ENCODE peak calls at places on chromosomes 12 and 14, in ten cellular contexts. One of them, this sample, is unnamed.

GRCh38 chr14:93115069-93115919 is 431 bp downstream of the ITPK1 start:
- DNase-seq in dorsolateral prefrontal cortex: peak
- DNase-seq in pancreas: peak
- DNase-seq in ovary: peak
- DNase-seq in mammary epithelial cell: peak
- DNase-seq in fibroblast of the aortic adventitia: peak
- DNase-seq in choroid plexus epithelial cell: peak
- DNase-seq in SK-N-SH: peak
- DNase-seq in coronary artery: peak
- DNase-seq in cardiac fibroblast: peak
- DNase-seq in this sample: peak

GRCh38 chr12:65319680-65320193 is 41.3 kb downstream of the MSRB3 start:
- DNase-seq in dorsolateral prefrontal cortex: no peak
- DNase-seq in pancreas: no peak
- DNase-seq in cardiac fibroblast: no peak
- DNase-seq in coronary artery: no peak
- DNase-seq in choroid plexus epithelial cell: no peak
- DNase-seq in SK-N-SH: no peak
- DNase-seq in mammary epithelial cell: no peak
- DNase-seq in fibroblast of the aortic adventitia: no peak
- DNase-seq in ovary: no peak
- DNase-seq in this sample: no peak

GRCh38 chr14:93959239-93960107 is 16.9 kb downstream of the ASB2 start:
- DNase-seq in coronary artery: no peak
- DNase-seq in dorsolateral prefrontal cortex: no peak
- DNase-seq in fibroblast of the aortic adventitia: peak
- DNase-seq in pancreas: peak
- DNase-seq in ovary: no peak
- DNase-seq in cardiac fibroblast: peak
- DNase-seq in mammary epithelial cell: peak
- DNase-seq in choroid plexus epithelial cell: peak
- DNase-seq in SK-N-SH: no peak
- DNase-seq in this sample: peak

GRCh38 chr14:93476305-93476704 is 45.6 kb downstream of the UNC79 start:
- DNase-seq in SK-N-SH: no peak
- DNase-seq in mammary epithelial cell: no peak
- DNase-seq in fibroblast of the aortic adventitia: no peak
- DNase-seq in dorsolateral prefrontal cortex: no peak
- DNase-seq in choroid plexus epithelial cell: no peak
- DNase-seq in ovary: no peak
- DNase-seq in cardiac fibroblast: no peak
- DNase-seq in coronary artery: no peak
- DNase-seq in pancreas: no peak
- DNase-seq in this sample: no peak

GRCh38 chr12:64042901-64043300 is 179.2 kb downstream of the KICS2 start:
- DNase-seq in mammary epithelial cell: no peak
- DNase-seq in pancreas: no peak
- DNase-seq in dorsolateral prefrontal cortex: no peak
- DNase-seq in ovary: no peak
- DNase-seq in cardiac fibroblast: peak
- DNase-seq in SK-N-SH: no peak
- DNase-seq in choroid plexus epithelial cell: peak
- DNase-seq in fibroblast of the aortic adventitia: peak
- DNase-seq in coronary artery: no peak
- DNase-seq in this sample: no peak

GRCh38 chr14:103699901-103700752 is 15.1 kb downstream of the XRCC3 start:
- DNase-seq in ovary: no peak
- DNase-seq in pancreas: no peak
- DNase-seq in SK-N-SH: no peak
- DNase-seq in dorsolateral prefrontal cortex: peak
- DNase-seq in coronary artery: no peak
- DNase-seq in mammary epithelial cell: no peak
- DNase-seq in cardiac fibroblast: no peak
- DNase-seq in choroid plexus epithelial cell: no peak
- DNase-seq in fibroblast of the aortic adventitia: no peak
- DNase-seq in this sample: no peak

GRCh38 chr12:4287325-4288290 is 14.0 kb downstream of the CCND2 start:
- DNase-seq in coronary artery: no peak
- DNase-seq in fibroblast of the aortic adventitia: no peak
- DNase-seq in cardiac fibroblast: peak
- DNase-seq in ovary: no peak
- DNase-seq in pancreas: no peak
- DNase-seq in SK-N-SH: no peak
- DNase-seq in mammary epithelial cell: peak
- DNase-seq in choroid plexus epithelial cell: no peak
- DNase-seq in dorsolateral prefrontal cortex: no peak
- DNase-seq in this sample: no peak

GRCh38 chr12:59928416-59928815 is 332.6 kb downstream of the SLC16A7 start:
- DNase-seq in dorsolateral prefrontal cortex: no peak
- DNase-seq in mammary epithelial cell: peak
- DNase-seq in SK-N-SH: no peak
- DNase-seq in choroid plexus epithelial cell: no peak
- DNase-seq in cardiac fibroblast: peak
- DNase-seq in ovary: no peak
- DNase-seq in pancreas: peak
- DNase-seq in coronary artery: no peak
- DNase-seq in fibroblast of the aortic adventitia: no peak
- DNase-seq in this sample: no peak

GRCh38 chr12:123942277-123942653 is 30.4 kb downstream of the CCDC92 start:
- DNase-seq in dorsolateral prefrontal cortex: peak
- DNase-seq in mammary epithelial cell: peak
- DNase-seq in ovary: no peak
- DNase-seq in cardiac fibroblast: peak
- DNase-seq in pancreas: no peak
- DNase-seq in fibroblast of the aortic adventitia: peak
- DNase-seq in choroid plexus epithelial cell: peak
- DNase-seq in coronary artery: no peak
- DNase-seq in SK-N-SH: no peak
- DNase-seq in this sample: no peak

GRCh38 chr12:6165418-6165817 is 34.8 kb upstream of the CD9 start:
- DNase-seq in mammary epithelial cell: no peak
- DNase-seq in choroid plexus epithelial cell: peak
- DNase-seq in coronary artery: no peak
- DNase-seq in dorsolateral prefrontal cortex: no peak
- DNase-seq in cardiac fibroblast: no peak
- DNase-seq in ovary: no peak
- DNase-seq in fibroblast of the aortic adventitia: peak
- DNase-seq in SK-N-SH: no peak
- DNase-seq in pancreas: no peak
- DNase-seq in this sample: no peak

GRCh38 chr14:92409069-92409468 is 86.1 kb downstream of the SLC24A4 start:
- DNase-seq in dorsolateral prefrontal cortex: no peak
- DNase-seq in mammary epithelial cell: no peak
- DNase-seq in cardiac fibroblast: peak
- DNase-seq in ovary: no peak
- DNase-seq in pancreas: no peak
- DNase-seq in SK-N-SH: no peak
- DNase-seq in fibroblast of the aortic adventitia: peak
- DNase-seq in choroid plexus epithelial cell: no peak
- DNase-seq in coronary artery: no peak
- DNase-seq in this sample: no peak

GRCh38 chr14:20934148-20934762 is 21.0 kb upstream of the RNASE2 start:
- DNase-seq in fibroblast of the aortic adventitia: peak
- DNase-seq in pancreas: no peak
- DNase-seq in dorsolateral prefrontal cortex: no peak
- DNase-seq in coronary artery: no peak
- DNase-seq in choroid plexus epithelial cell: peak
- DNase-seq in ovary: no peak
- DNase-seq in mammary epithelial cell: no peak
- DNase-seq in cardiac fibroblast: peak
- DNase-seq in SK-N-SH: peak
- DNase-seq in this sample: peak

GRCh38 chr12:107349839-107350238 is 256.5 kb upstream of the CRY1 start:
- DNase-seq in dorsolateral prefrontal cortex: no peak
- DNase-seq in pancreas: no peak
- DNase-seq in choroid plexus epithelial cell: no peak
- DNase-seq in SK-N-SH: no peak
- DNase-seq in fibroblast of the aortic adventitia: no peak
- DNase-seq in mammary epithelial cell: no peak
- DNase-seq in coronary artery: no peak
- DNase-seq in ovary: no peak
- DNase-seq in cardiac fibroblast: no peak
- DNase-seq in this sample: no peak

GRCh38 chr12:101967506-101967905 is 90.1 kb downstream of the DRAM1 start:
- DNase-seq in coronary artery: no peak
- DNase-seq in cardiac fibroblast: no peak
- DNase-seq in SK-N-SH: no peak
- DNase-seq in dorsolateral prefrontal cortex: no peak
- DNase-seq in pancreas: no peak
- DNase-seq in mammary epithelial cell: no peak
- DNase-seq in fibroblast of the aortic adventitia: no peak
- DNase-seq in ovary: no peak
- DNase-seq in choroid plexus epithelial cell: no peak
- DNase-seq in this sample: no peak

GRCh38 chr14:59919582-59920377 is at the start of gene LRRC9:
- DNase-seq in mammary epithelial cell: no peak
- DNase-seq in choroid plexus epithelial cell: peak
- DNase-seq in pancreas: peak
- DNase-seq in dorsolateral prefrontal cortex: peak
- DNase-seq in SK-N-SH: peak
- DNase-seq in ovary: peak
- DNase-seq in fibroblast of the aortic adventitia: no peak
- DNase-seq in coronary artery: no peak
- DNase-seq in cardiac fibroblast: peak
- DNase-seq in this sample: peak
- H3K4me3 ChIP-seq in mammary epithelial cell: peak
- H3K4me3 ChIP-seq in choroid plexus epithelial cell: peak
- H3K4me3 ChIP-seq in pancreas: peak
- H3K4me3 ChIP-seq in dorsolateral prefrontal cortex: peak
- H3K4me3 ChIP-seq in SK-N-SH: peak
- H3K4me3 ChIP-seq in ovary: peak
- H3K4me3 ChIP-seq in fibroblast of the aortic adventitia: peak
- H3K4me3 ChIP-seq in coronary artery: peak
- H3K4me3 ChIP-seq in cardiac fibroblast: peak
- H3K4me3 ChIP-seq in this sample: peak

GRCh38 chr14:63091394-63091996 is 46.2 kb upstream of the KCNH5 start:
- DNase-seq in SK-N-SH: no peak
- DNase-seq in mammary epithelial cell: no peak
- DNase-seq in pancreas: no peak
- DNase-seq in ovary: no peak
- DNase-seq in coronary artery: no peak
- DNase-seq in choroid plexus epithelial cell: no peak
- DNase-seq in dorsolateral prefrontal cortex: no peak
- DNase-seq in cardiac fibroblast: no peak
- DNase-seq in fibroblast of the aortic adventitia: no peak
- DNase-seq in this sample: no peak
- H3K4me3 ChIP-seq in SK-N-SH: no peak
- H3K4me3 ChIP-seq in mammary epithelial cell: no peak
- H3K4me3 ChIP-seq in pancreas: no peak
- H3K4me3 ChIP-seq in ovary: no peak
- H3K4me3 ChIP-seq in coronary artery: no peak
- H3K4me3 ChIP-seq in choroid plexus epithelial cell: no peak
- H3K4me3 ChIP-seq in dorsolateral prefrontal cortex: no peak
- H3K4me3 ChIP-seq in cardiac fibroblast: no peak
- H3K4me3 ChIP-seq in fibroblast of the aortic adventitia: no peak
- H3K4me3 ChIP-seq in this sample: no peak

DNA sequence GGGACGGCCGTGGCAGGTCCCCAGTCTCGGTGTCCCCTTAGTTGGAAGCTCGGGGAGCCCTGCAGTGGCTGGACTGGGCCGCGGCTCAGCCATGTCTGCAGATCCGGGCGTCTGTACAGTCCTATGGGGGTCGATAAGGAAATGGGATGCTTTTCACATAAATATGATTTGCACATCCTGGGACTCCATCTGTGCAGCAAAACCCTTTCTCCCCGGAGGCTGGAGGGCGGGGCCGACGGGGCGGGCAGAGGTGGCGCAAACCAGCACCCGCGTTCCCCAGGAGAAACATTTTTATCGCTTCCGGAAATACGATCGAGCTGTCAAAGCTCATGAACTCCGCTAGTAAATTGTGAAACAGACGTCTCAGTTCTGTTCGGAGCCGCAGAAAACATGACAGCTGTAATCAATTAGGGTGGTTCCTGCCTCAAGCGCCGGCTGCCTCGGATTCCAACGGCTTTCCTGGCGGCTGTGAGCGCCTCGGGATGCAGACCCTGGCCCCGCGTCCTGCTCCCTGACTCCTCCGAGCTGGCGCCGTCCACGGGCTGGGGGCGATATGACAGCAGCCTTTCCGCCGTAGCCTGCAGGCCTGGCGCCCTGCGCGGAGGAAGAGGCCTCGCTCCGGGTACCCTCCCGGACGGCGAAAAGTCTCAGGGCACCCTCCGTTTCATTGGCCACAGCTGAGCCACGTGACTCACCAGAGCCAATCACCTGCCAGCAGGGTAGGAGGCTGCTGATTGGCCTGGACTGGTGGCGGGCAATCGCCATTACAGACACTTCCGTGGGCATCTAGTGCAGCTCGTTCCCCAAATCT is 23.0 kb downstream of the DIO3 start:
- DNase-seq in mammary epithelial cell: no peak
- DNase-seq in fibroblast of the aortic adventitia: peak
- DNase-seq in SK-N-SH: peak
- DNase-seq in coronary artery: no peak
- DNase-seq in cardiac fibroblast: no peak
- DNase-seq in choroid plexus epithelial cell: peak
- DNase-seq in dorsolateral prefrontal cortex: peak
- DNase-seq in pancreas: no peak
- DNase-seq in ovary: peak
- DNase-seq in this sample: peak
- H3K4me3 ChIP-seq in mammary epithelial cell: no peak
- H3K4me3 ChIP-seq in fibroblast of the aortic adventitia: no peak
- H3K4me3 ChIP-seq in SK-N-SH: no peak
- H3K4me3 ChIP-seq in coronary artery: peak
- H3K4me3 ChIP-seq in cardiac fibroblast: peak
- H3K4me3 ChIP-seq in choroid plexus epithelial cell: peak
- H3K4me3 ChIP-seq in dorsolateral prefrontal cortex: no peak
- H3K4me3 ChIP-seq in pancreas: no peak
- H3K4me3 ChIP-seq in ovary: no peak
- H3K4me3 ChIP-seq in this sample: no peak

GRCh38 chr12:10126401-10126800 is 3.6 kb downstream of the CLEC7A start:
- DNase-seq in cardiac fibroblast: no peak
- DNase-seq in ovary: no peak
- DNase-seq in coronary artery: no peak
- DNase-seq in dorsolateral prefrontal cortex: no peak
- DNase-seq in choroid plexus epithelial cell: no peak
- DNase-seq in mammary epithelial cell: no peak
- DNase-seq in pancreas: no peak
- DNase-seq in SK-N-SH: no peak
- DNase-seq in fibroblast of the aortic adventitia: no peak
- DNase-seq in this sample: no peak

GRCh38 chr12:10132971-10133370 is 3.0 kb upstream of the CLEC7A start:
- DNase-seq in fibroblast of the aortic adventitia: no peak
- DNase-seq in pancreas: no peak
- DNase-seq in dorsolateral prefrontal cortex: no peak
- DNase-seq in coronary artery: no peak
- DNase-seq in ovary: no peak
- DNase-seq in SK-N-SH: no peak
- DNase-seq in mammary epithelial cell: no peak
- DNase-seq in cardiac fibroblast: no peak
- DNase-seq in choroid plexus epithelial cell: no peak
- DNase-seq in this sample: no peak

GRCh38 chr12:10128687-10129086 is 1.3 kb downstream of the CLEC7A start:
- DNase-seq in mammary epithelial cell: no peak
- DNase-seq in cardiac fibroblast: no peak
- DNase-seq in SK-N-SH: no peak
- DNase-seq in coronary artery: no peak
- DNase-seq in ovary: no peak
- DNase-seq in fibroblast of the aortic adventitia: no peak
- DNase-seq in choroid plexus epithelial cell: peak
- DNase-seq in pancreas: no peak
- DNase-seq in dorsolateral prefrontal cortex: no peak
- DNase-seq in this sample: no peak

GRCh38 chr12:10131101-10131632 is 1.2 kb upstream of the CLEC7A start:
- DNase-seq in choroid plexus epithelial cell: no peak
- DNase-seq in SK-N-SH: no peak
- DNase-seq in cardiac fibroblast: no peak
- DNase-seq in fibroblast of the aortic adventitia: no peak
- DNase-seq in coronary artery: no peak
- DNase-seq in mammary epithelial cell: no peak
- DNase-seq in pancreas: no peak
- DNase-seq in ovary: no peak
- DNase-seq in dorsolateral prefrontal cortex: no peak
- DNase-seq in this sample: no peak

GRCh38 chr12:10130042-10130441 is at the start of gene CLEC7A:
- DNase-seq in coronary artery: no peak
- DNase-seq in dorsolateral prefrontal cortex: no peak
- DNase-seq in pancreas: no peak
- DNase-seq in SK-N-SH: no peak
- DNase-seq in fibroblast of the aortic adventitia: no peak
- DNase-seq in cardiac fibroblast: no peak
- DNase-seq in ovary: no peak
- DNase-seq in mammary epithelial cell: peak
- DNase-seq in choroid plexus epithelial cell: no peak
- DNase-seq in this sample: no peak
- H3K4me3 ChIP-seq in coronary artery: peak
- H3K4me3 ChIP-seq in dorsolateral prefrontal cortex: peak
- H3K4me3 ChIP-seq in pancreas: peak
- H3K4me3 ChIP-seq in SK-N-SH: no peak
- H3K4me3 ChIP-seq in fibroblast of the aortic adventitia: no peak
- H3K4me3 ChIP-seq in cardiac fibroblast: no peak
- H3K4me3 ChIP-seq in ovary: no peak
- H3K4me3 ChIP-seq in mammary epithelial cell: no peak
- H3K4me3 ChIP-seq in choroid plexus epithelial cell: no peak
- H3K4me3 ChIP-seq in this sample: no peak

This sample was measured in H7.